ENCODE peak calls at places on chromosomes 1 and 21, in five cellular contexts. One of them, this sample, is unnamed.
A peak's percentile ranks its signal among the peaks of the same experiment; 100 is the strongest.

GRCh38 chr1:43247256-43247921 is 22.4 kb upstream of the TMEM125 start:
- DNase-seq in stimulated activated naive CD8-positive, alpha-beta T cell treated with anti-CD3 and anti-CD28 coated beads, Interleukin-15, amount 100 ng/mL, for 72 hours: no peak
- DNase-seq in fibroblast of mammary gland: no peak
- DNase-seq in activated naive CD4-positive, alpha-beta T cell: no peak
- DNase-seq in HEK293T: no peak
- DNase-seq in this sample: no peak

GRCh38 chr1:227729881-227730629 is 5.0 kb downstream of the JMJD4 start:
- DNase-seq in stimulated activated naive CD8-positive, alpha-beta T cell treated with anti-CD3 and anti-CD28 coated beads, Interleukin-15, amount 100 ng/mL, for 72 hours: peak; percentile 51
- DNase-seq in fibroblast of mammary gland: peak; percentile 74
- DNase-seq in activated naive CD4-positive, alpha-beta T cell: no peak
- DNase-seq in HEK293T: peak; percentile 78
- DNase-seq in this sample: no peak

GRCh38 chr1:222136869-222137268 is 395.0 kb upstream of the DUSP10 start:
- DNase-seq in stimulated activated naive CD8-positive, alpha-beta T cell treated with anti-CD3 and anti-CD28 coated beads, Interleukin-15, amount 100 ng/mL, for 72 hours: no peak
- DNase-seq in fibroblast of mammary gland: no peak
- DNase-seq in activated naive CD4-positive, alpha-beta T cell: no peak
- DNase-seq in HEK293T: no peak
- DNase-seq in this sample: no peak

GRCh38 chr1:27726173-27726793 is 522 bp downstream of the FAM76A start:
- DNase-seq in stimulated activated naive CD8-positive, alpha-beta T cell treated with anti-CD3 and anti-CD28 coated beads, Interleukin-15, amount 100 ng/mL, for 72 hours: peak; percentile 55
- DNase-seq in fibroblast of mammary gland: peak; percentile 21
- DNase-seq in activated naive CD4-positive, alpha-beta T cell: peak; percentile 14
- DNase-seq in HEK293T: peak; percentile 74
- DNase-seq in this sample: no peak

GRCh38 chr21:45985471-45986315 is 4.1 kb downstream of the COL6A1 start:
- DNase-seq in stimulated activated naive CD8-positive, alpha-beta T cell treated with anti-CD3 and anti-CD28 coated beads, Interleukin-15, amount 100 ng/mL, for 72 hours: no peak
- DNase-seq in fibroblast of mammary gland: no peak
- DNase-seq in activated naive CD4-positive, alpha-beta T cell: no peak
- DNase-seq in HEK293T: no peak
- DNase-seq in this sample: no peak

GRCh38 chr1:234844479-234845031 is 234.6 kb upstream of the IRF2BP2 start:
- DNase-seq in stimulated activated naive CD8-positive, alpha-beta T cell treated with anti-CD3 and anti-CD28 coated beads, Interleukin-15, amount 100 ng/mL, for 72 hours: peak; percentile 53
- DNase-seq in fibroblast of mammary gland: no peak
- DNase-seq in activated naive CD4-positive, alpha-beta T cell: no peak
- DNase-seq in HEK293T: no peak
- DNase-seq in this sample: no peak

GRCh38 chr1:94757931-94758330 is 62.2 kb upstream of the SLC44A3 start:
- DNase-seq in stimulated activated naive CD8-positive, alpha-beta T cell treated with anti-CD3 and anti-CD28 coated beads, Interleukin-15, amount 100 ng/mL, for 72 hours: no peak
- DNase-seq in fibroblast of mammary gland: peak; percentile 91
- DNase-seq in activated naive CD4-positive, alpha-beta T cell: no peak
- DNase-seq in HEK293T: peak; percentile 24
- DNase-seq in this sample: no peak

GRCh38 chr21:36127977-36128376 is 6.9 kb upstream of the CBR3 start:
- DNase-seq in stimulated activated naive CD8-positive, alpha-beta T cell treated with anti-CD3 and anti-CD28 coated beads, Interleukin-15, amount 100 ng/mL, for 72 hours: no peak
- DNase-seq in fibroblast of mammary gland: no peak
- DNase-seq in activated naive CD4-positive, alpha-beta T cell: no peak
- DNase-seq in HEK293T: no peak
- DNase-seq in this sample: no peak

GRCh38 chr1:183291216-183291762 is 105.2 kb downstream of the LAMC2 start:
- DNase-seq in stimulated activated naive CD8-positive, alpha-beta T cell treated with anti-CD3 and anti-CD28 coated beads, Interleukin-15, amount 100 ng/mL, for 72 hours: no peak
- DNase-seq in fibroblast of mammary gland: no peak
- DNase-seq in activated naive CD4-positive, alpha-beta T cell: no peak
- DNase-seq in HEK293T: no peak
- DNase-seq in this sample: no peak

GRCh38 chr21:34732388-34732821 is 63.6 kb downstream of the CLIC6 start:
- DNase-seq in stimulated activated naive CD8-positive, alpha-beta T cell treated with anti-CD3 and anti-CD28 coated beads, Interleukin-15, amount 100 ng/mL, for 72 hours: no peak
- DNase-seq in fibroblast of mammary gland: peak; percentile 31
- DNase-seq in activated naive CD4-positive, alpha-beta T cell: no peak
- DNase-seq in HEK293T: no peak
- DNase-seq in this sample: no peak

GRCh38 chr1:216186816-216187215 is 236.4 kb downstream of the USH2A start:
- DNase-seq in stimulated activated naive CD8-positive, alpha-beta T cell treated with anti-CD3 and anti-CD28 coated beads, Interleukin-15, amount 100 ng/mL, for 72 hours: no peak
- DNase-seq in fibroblast of mammary gland: peak; percentile 4
- DNase-seq in activated naive CD4-positive, alpha-beta T cell: no peak
- DNase-seq in HEK293T: peak; percentile 41
- DNase-seq in this sample: no peak

GRCh38 chr1:180560200-180560867 is 1.6 kb downstream of the OVAAL start:
- DNase-seq in stimulated activated naive CD8-positive, alpha-beta T cell treated with anti-CD3 and anti-CD28 coated beads, Interleukin-15, amount 100 ng/mL, for 72 hours: no peak
- DNase-seq in fibroblast of mammary gland: no peak
- DNase-seq in activated naive CD4-positive, alpha-beta T cell: no peak
- DNase-seq in HEK293T: no peak
- DNase-seq in this sample: no peak

GRCh38 chr1:109188776-109189175 is 24.9 kb upstream of the SARS1 start:
- DNase-seq in stimulated activated naive CD8-positive, alpha-beta T cell treated with anti-CD3 and anti-CD28 coated beads, Interleukin-15, amount 100 ng/mL, for 72 hours: no peak
- DNase-seq in fibroblast of mammary gland: no peak
- DNase-seq in activated naive CD4-positive, alpha-beta T cell: no peak
- DNase-seq in HEK293T: no peak
- DNase-seq in this sample: no peak

GRCh38 chr21:34668803-34669148 is at the start of gene CLIC6:
- DNase-seq in stimulated activated naive CD8-positive, alpha-beta T cell treated with anti-CD3 and anti-CD28 coated beads, Interleukin-15, amount 100 ng/mL, for 72 hours: no peak
- DNase-seq in fibroblast of mammary gland: no peak
- DNase-seq in activated naive CD4-positive, alpha-beta T cell: no peak
- DNase-seq in HEK293T: no peak
- DNase-seq in this sample: no peak

GRCh38 chr1:117232551-117232950 is 21.8 kb upstream of the VTCN1 start:
- DNase-seq in stimulated activated naive CD8-positive, alpha-beta T cell treated with anti-CD3 and anti-CD28 coated beads, Interleukin-15, amount 100 ng/mL, for 72 hours: no peak
- DNase-seq in fibroblast of mammary gland: no peak
- DNase-seq in activated naive CD4-positive, alpha-beta T cell: no peak
- DNase-seq in HEK293T: no peak
- DNase-seq in this sample: no peak

GRCh38 chr1:45488978-45489377 is 2.0 kb downstream of the TESK2 start:
- DNase-seq in stimulated activated naive CD8-positive, alpha-beta T cell treated with anti-CD3 and anti-CD28 coated beads, Interleukin-15, amount 100 ng/mL, for 72 hours: no peak
- DNase-seq in fibroblast of mammary gland: no peak
- DNase-seq in activated naive CD4-positive, alpha-beta T cell: no peak
- DNase-seq in HEK293T: no peak
- DNase-seq in this sample: no peak

GRCh38 chr1:226660410-226661182 is 78.5 kb downstream of the ITPKB start:
- DNase-seq in stimulated activated naive CD8-positive, alpha-beta T cell treated with anti-CD3 and anti-CD28 coated beads, Interleukin-15, amount 100 ng/mL, for 72 hours: no peak
- DNase-seq in fibroblast of mammary gland: no peak
- DNase-seq in activated naive CD4-positive, alpha-beta T cell: no peak
- DNase-seq in HEK293T: no peak
- DNase-seq in this sample: no peak

GRCh38 chr1:165639821-165640623 is 9.0 kb downstream of the MGST3 start:
- DNase-seq in stimulated activated naive CD8-positive, alpha-beta T cell treated with anti-CD3 and anti-CD28 coated beads, Interleukin-15, amount 100 ng/mL, for 72 hours: no peak
- DNase-seq in fibroblast of mammary gland: peak; percentile 74
- DNase-seq in activated naive CD4-positive, alpha-beta T cell: no peak
- DNase-seq in HEK293T: no peak
- DNase-seq in this sample: no peak

GRCh38 chr1:220803401-220804201 is 16.9 kb downstream of the MTARC1 start:
- DNase-seq in stimulated activated naive CD8-positive, alpha-beta T cell treated with anti-CD3 and anti-CD28 coated beads, Interleukin-15, amount 100 ng/mL, for 72 hours: peak; percentile 17
- DNase-seq in fibroblast of mammary gland: peak; percentile 51
- DNase-seq in activated naive CD4-positive, alpha-beta T cell: no peak
- DNase-seq in HEK293T: peak; percentile 53
- DNase-seq in this sample: no peak

GRCh38 chr21:34511787-34512451 is at the start of gene KCNE1:
- DNase-seq in stimulated activated naive CD8-positive, alpha-beta T cell treated with anti-CD3 and anti-CD28 coated beads, Interleukin-15, amount 100 ng/mL, for 72 hours: no peak
- DNase-seq in fibroblast of mammary gland: peak; percentile 48
- DNase-seq in activated naive CD4-positive, alpha-beta T cell: no peak
- DNase-seq in HEK293T: no peak
- DNase-seq in this sample: no peak

GRCh38 chr1:85289207-85289847 is 12.9 kb upstream of the BCL10 start:
- DNase-seq in stimulated activated naive CD8-positive, alpha-beta T cell treated with anti-CD3 and anti-CD28 coated beads, Interleukin-15, amount 100 ng/mL, for 72 hours: no peak
- DNase-seq in fibroblast of mammary gland: peak; percentile 96
- DNase-seq in activated naive CD4-positive, alpha-beta T cell: no peak
- DNase-seq in HEK293T: no peak
- DNase-seq in this sample: no peak

GRCh38 chr1:204941415-204942338 is 71.0 kb downstream of the NFASC start:
- DNase-seq in stimulated activated naive CD8-positive, alpha-beta T cell treated with anti-CD3 and anti-CD28 coated beads, Interleukin-15, amount 100 ng/mL, for 72 hours: peak; percentile 59
- DNase-seq in fibroblast of mammary gland: peak; percentile 65
- DNase-seq in activated naive CD4-positive, alpha-beta T cell: no peak
- DNase-seq in HEK293T: peak; percentile 83
- DNase-seq in this sample: no peak

GRCh38 chr1:202588644-202589189 is 121.5 kb downstream of the SYT2 start:
- DNase-seq in stimulated activated naive CD8-positive, alpha-beta T cell treated with anti-CD3 and anti-CD28 coated beads, Interleukin-15, amount 100 ng/mL, for 72 hours: no peak
- DNase-seq in fibroblast of mammary gland: no peak
- DNase-seq in activated naive CD4-positive, alpha-beta T cell: no peak
- DNase-seq in HEK293T: no peak
- DNase-seq in this sample: no peak

GRCh38 chr1:222824641-222825040 is 9.8 kb downstream of the DISP1 start:
- DNase-seq in stimulated activated naive CD8-positive, alpha-beta T cell treated with anti-CD3 and anti-CD28 coated beads, Interleukin-15, amount 100 ng/mL, for 72 hours: no peak
- DNase-seq in fibroblast of mammary gland: no peak
- DNase-seq in activated naive CD4-positive, alpha-beta T cell: no peak
- DNase-seq in HEK293T: no peak
- DNase-seq in this sample: no peak

GRCh38 chr1:66464802-66465201 is 69.2 kb upstream of the SGIP1 start:
- DNase-seq in stimulated activated naive CD8-positive, alpha-beta T cell treated with anti-CD3 and anti-CD28 coated beads, Interleukin-15, amount 100 ng/mL, for 72 hours: no peak
- DNase-seq in fibroblast of mammary gland: peak; percentile 98
- DNase-seq in activated naive CD4-positive, alpha-beta T cell: no peak
- DNase-seq in HEK293T: no peak
- DNase-seq in this sample: no peak

GRCh38 chr21:46256501-46256994 is 28.0 kb upstream of the LSS start:
- DNase-seq in stimulated activated naive CD8-positive, alpha-beta T cell treated with anti-CD3 and anti-CD28 coated beads, Interleukin-15, amount 100 ng/mL, for 72 hours: no peak
- DNase-seq in fibroblast of mammary gland: no peak
- DNase-seq in activated naive CD4-positive, alpha-beta T cell: no peak
- DNase-seq in HEK293T: no peak
- DNase-seq in this sample: no peak

GRCh38 chr1:165408518-165408917 is 36.4 kb downstream of the RXRG start:
- DNase-seq in stimulated activated naive CD8-positive, alpha-beta T cell treated with anti-CD3 and anti-CD28 coated beads, Interleukin-15, amount 100 ng/mL, for 72 hours: no peak
- DNase-seq in fibroblast of mammary gland: peak; percentile 73
- DNase-seq in activated naive CD4-positive, alpha-beta T cell: no peak
- DNase-seq in HEK293T: peak; percentile 75
- DNase-seq in this sample: no peak

GRCh38 chr1:67664048-67664447 is 21.0 kb upstream of the GADD45A start:
- DNase-seq in stimulated activated naive CD8-positive, alpha-beta T cell treated with anti-CD3 and anti-CD28 coated beads, Interleukin-15, amount 100 ng/mL, for 72 hours: no peak
- DNase-seq in fibroblast of mammary gland: no peak
- DNase-seq in activated naive CD4-positive, alpha-beta T cell: no peak
- DNase-seq in HEK293T: no peak
- DNase-seq in this sample: no peak

GRCh38 chr1:172255223-172255560 is 165.3 kb upstream of the C1orf105 start:
- DNase-seq in stimulated activated naive CD8-positive, alpha-beta T cell treated with anti-CD3 and anti-CD28 coated beads, Interleukin-15, amount 100 ng/mL, for 72 hours: no peak
- DNase-seq in fibroblast of mammary gland: no peak
- DNase-seq in activated naive CD4-positive, alpha-beta T cell: no peak
- DNase-seq in HEK293T: no peak
- DNase-seq in this sample: no peak

GRCh38 chr1:20322825-20323612 is 32.3 kb downstream of the VWA5B1 start:
- DNase-seq in stimulated activated naive CD8-positive, alpha-beta T cell treated with anti-CD3 and anti-CD28 coated beads, Interleukin-15, amount 100 ng/mL, for 72 hours: peak; percentile 26
- DNase-seq in fibroblast of mammary gland: peak; percentile 95
- DNase-seq in activated naive CD4-positive, alpha-beta T cell: no peak
- DNase-seq in HEK293T: no peak
- DNase-seq in this sample: no peak

GRCh38 chr1:167821969-167822685 is 91.8 kb downstream of the ADCY10 start:
- DNase-seq in stimulated activated naive CD8-positive, alpha-beta T cell treated with anti-CD3 and anti-CD28 coated beads, Interleukin-15, amount 100 ng/mL, for 72 hours: no peak
- DNase-seq in fibroblast of mammary gland: no peak
- DNase-seq in activated naive CD4-positive, alpha-beta T cell: no peak
- DNase-seq in HEK293T: no peak
- DNase-seq in this sample: no peak

GRCh38 chr1:86915737-86916235 is 1.4 kb downstream of the HS2ST1 start:
- DNase-seq in stimulated activated naive CD8-positive, alpha-beta T cell treated with anti-CD3 and anti-CD28 coated beads, Interleukin-15, amount 100 ng/mL, for 72 hours: no peak
- DNase-seq in fibroblast of mammary gland: no peak
- DNase-seq in activated naive CD4-positive, alpha-beta T cell: no peak
- DNase-seq in HEK293T: no peak
- DNase-seq in this sample: no peak

This sample was measured in esophagus squamous epithelium.